ENCODE peak calls at places on chromosomes 16 and 17, in nine cellular contexts. R, M, Q, O, N, P, J, E and G are unnamed samples.

GRCh38 chr17:50920891-50921595 is 54.9 kb upstream of the TOB1 start:
- DNase-seq in P (no peak), N (no peak), J (no peak), E (no peak), O (no peak), R (no peak), M (no peak), Q (no peak), G (no peak)

GRCh38 chr16:2329532-2329931 is 11.0 kb downstream of the ABCA3 start:
- DNase-seq in R (no peak), Q (no peak), P (no peak), M (no peak), O (no peak), J (no peak), N (no peak), E (no peak), G (no peak)

GRCh38 chr16:77295896-77296295 is 96.7 kb downstream of the SYCE1L start:
- DNase-seq in M (no peak), E (no peak), R (no peak), J (peak; percentile 46), Q (no peak), N (no peak), P (no peak), O (no peak), G (no peak)

GRCh38 chr16:58016841-58017446 is 8.6 kb upstream of the MMP15 start:
- DNase-seq in P (no peak), M (no peak), O (no peak), J (no peak), E (no peak), N (no peak), R (no peak), Q (no peak), G (no peak)

GRCh38 chr17:40810505-40810904 is 10.7 kb upstream of the KRT28 start:
- DNase-seq in N (peak; percentile 14), M (no peak), P (no peak), R (no peak), O (no peak), Q (no peak), J (peak; percentile 87), E (no peak), G (no peak)

GRCh38 chr17:7825206-7825980 is 8.6 kb upstream of the KDM6B start:
- DNase-seq in O (no peak), J (peak; percentile 11), M (no peak), R (no peak), E (no peak), N (no peak), Q (no peak), P (no peak), G (no peak)

GRCh38 chr16:55557186-55557585 is 9.3 kb upstream of the CAPNS2 start:
- DNase-seq in O (no peak), R (no peak), M (no peak), Q (no peak), J (no peak), P (no peak), E (no peak), N (no peak), G (no peak)

GRCh38 chr17:73291260-73291801 is 20.5 kb downstream of the CDC42EP4 start:
- DNase-seq in J (peak; percentile 98), E (no peak), O (no peak), P (no peak), M (no peak), R (no peak), Q (peak; percentile 75), N (no peak), G (peak; percentile 85)

GRCh38 chr16:23949630-23950290 is 114.0 kb downstream of the PRKCB start:
- DNase-seq in P (no peak), J (no peak), Q (no peak), R (no peak), M (peak; percentile 40), N (no peak), E (peak; percentile 33), O (no peak), G (peak; percentile 77)

GRCh38 chr17:57016066-57016763 is 38.3 kb downstream of the SCPEP1 start:
- DNase-seq in M (no peak), N (no peak), J (no peak), P (no peak), E (no peak), R (no peak), O (no peak), Q (no peak), G (no peak)

GRCh38 chr17:4124994-4125393 is 17.8 kb downstream of the ZZEF1 start:
- DNase-seq in O (no peak), Q (no peak), R (no peak), N (no peak), J (no peak), P (no peak), M (no peak), E (no peak), G (no peak)